ENCODE peak calls at places on chromosomes 12 and 14, in five cellular contexts. H is PC-9, E is HepG2, W is fibroblast of lung, J is neural progenitor cell. G is an unnamed sample. For H3K9me3, the result is how much of the 10 kb centered on the place peaks cover.

GRCh38 chr12:10031771-10032175 is 1.3 kb downstream of the CLEC9A start:
- DNase-seq in H (no peak), E (no peak), W (peak), J (no peak), G (peak)

GRCh38 chr14:102901633-102902032 is 20.8 kb upstream of the AMN start:
- DNase-seq in H (no peak), E (no peak), W (no peak), J (no peak), G (no peak)

GRCh38 chr14:37591941-37592287 is 3.1 kb downstream of the FOXA1 start:
- DNase-seq in H (peak), E (no peak), W (no peak), J (peak), G (no peak)

GRCh38 chr14:85579957-85580356 is 50.0 kb downstream of the FLRT2 start:
- DNase-seq in H (no peak), E (no peak), W (no peak), J (peak), G (no peak)

GRCh38 chr12:58967551-58967950 is 47.2 kb upstream of the LRIG3 start:
- DNase-seq in H (no peak), E (no peak), W (peak), J (no peak), G (no peak)

GRCh38 chr14:32075636-32076277 is 1.3 kb upstream of the ARHGAP5 start:
- DNase-seq in H (no peak), E (peak), W (peak), J (peak), G (peak)

GRCh38 chr12:54428050-54429013 is 9.3 kb upstream of the ITGA5 start:
- DNase-seq in H (no peak), E (no peak), W (peak), J (no peak), G (peak)

GRCh38 chr12:7130791-7131501 is 775 bp downstream of the CLSTN3 start:
- DNase-seq in H (peak), E (no peak), W (peak), J (peak), G (no peak)

GRCh38 chr12:84922721-84923120 is 10.1 kb upstream of the SLC6A15 start:
- DNase-seq in H (no peak), E (no peak), W (peak), J (no peak), G (peak)

GRCh38 chr12:29769162-29769820 is 14.5 kb downstream of the TMTC1 start:
- DNase-seq in H (no peak), E (no peak), W (peak), J (no peak), G (peak)

GRCh38 chr14:97713023-97713422 is 915.8 kb downstream of the VRK1 start:
- DNase-seq in H (no peak), E (no peak), W (no peak), J (no peak), G (peak)

GRCh38 chr12:30447061-30447750 is 248.5 kb downstream of the IPO8 start:
- DNase-seq in H (no peak), E (no peak), W (no peak), J (no peak), G (no peak)

GRCh38 chr14:35556548-35556947 is 22.6 kb downstream of the INSM2 start:
- DNase-seq in H (no peak), E (no peak), W (no peak), J (peak), G (no peak)
- TF ChIP-seq EZH2 in H (no peak), E (no peak), W (no peak), J (no peak), G (no peak)

DNA sequence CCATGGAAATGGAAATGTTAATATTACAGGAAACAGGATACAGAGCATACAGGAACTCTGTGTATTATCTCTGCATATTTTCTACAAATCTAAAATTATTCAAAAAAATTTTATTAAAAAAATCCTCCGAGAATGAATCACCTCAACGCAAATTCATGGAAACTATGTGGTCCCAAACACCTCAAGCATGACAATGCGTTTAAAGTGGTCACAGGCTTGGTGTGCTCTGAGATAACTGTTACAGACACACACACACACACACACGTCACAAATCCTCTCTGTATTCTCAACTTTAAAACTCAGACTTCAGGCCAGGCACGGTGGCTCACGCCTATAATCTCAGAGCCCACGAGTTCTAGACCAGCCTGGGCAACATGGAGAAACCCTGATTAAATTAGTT is 45.3 kb upstream of the MTERF2 start:
- DNase-seq in H (no peak), E (no peak), W (no peak), J (no peak), G (no peak)
- H3K27ac ChIP-seq in H (no peak), E (no peak), W (no peak), J (no peak), G (no peak)

DNA sequence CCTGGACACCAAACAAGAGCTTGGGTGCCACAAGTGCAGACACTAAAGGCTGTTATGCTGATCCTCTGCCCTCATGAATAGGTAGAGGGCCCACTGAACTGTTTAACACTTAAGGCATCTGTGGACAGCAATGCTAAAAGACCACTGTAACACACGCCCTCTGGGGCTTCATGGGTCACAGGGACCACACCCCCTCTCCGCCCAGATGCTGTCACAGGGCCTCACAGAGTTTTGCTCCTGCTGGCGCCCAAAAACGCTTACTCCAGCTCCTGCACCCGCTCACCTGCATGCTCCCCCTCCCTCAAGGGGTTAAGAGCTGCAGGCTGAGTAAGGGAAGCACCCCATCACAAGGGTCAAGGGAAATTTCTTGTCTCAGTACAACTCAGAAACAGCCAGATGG is 141.8 kb upstream of the NUDT4 start:
- DNase-seq in H (no peak), E (no peak), W (no peak), J (no peak), G (no peak)
- H3K9me3 ChIP-seq in H (under half), E (under half), W (under half), J (under half), G (under half)

GRCh38 chr12:52690351-52691075 is 10.3 kb upstream of the KRT1 start:
- DNase-seq in H (no peak), E (no peak), W (no peak), J (peak), G (no peak)
- TF ChIP-seq EZH2 in H (no peak), E (no peak), W (no peak), J (no peak), G (no peak)

DNA sequence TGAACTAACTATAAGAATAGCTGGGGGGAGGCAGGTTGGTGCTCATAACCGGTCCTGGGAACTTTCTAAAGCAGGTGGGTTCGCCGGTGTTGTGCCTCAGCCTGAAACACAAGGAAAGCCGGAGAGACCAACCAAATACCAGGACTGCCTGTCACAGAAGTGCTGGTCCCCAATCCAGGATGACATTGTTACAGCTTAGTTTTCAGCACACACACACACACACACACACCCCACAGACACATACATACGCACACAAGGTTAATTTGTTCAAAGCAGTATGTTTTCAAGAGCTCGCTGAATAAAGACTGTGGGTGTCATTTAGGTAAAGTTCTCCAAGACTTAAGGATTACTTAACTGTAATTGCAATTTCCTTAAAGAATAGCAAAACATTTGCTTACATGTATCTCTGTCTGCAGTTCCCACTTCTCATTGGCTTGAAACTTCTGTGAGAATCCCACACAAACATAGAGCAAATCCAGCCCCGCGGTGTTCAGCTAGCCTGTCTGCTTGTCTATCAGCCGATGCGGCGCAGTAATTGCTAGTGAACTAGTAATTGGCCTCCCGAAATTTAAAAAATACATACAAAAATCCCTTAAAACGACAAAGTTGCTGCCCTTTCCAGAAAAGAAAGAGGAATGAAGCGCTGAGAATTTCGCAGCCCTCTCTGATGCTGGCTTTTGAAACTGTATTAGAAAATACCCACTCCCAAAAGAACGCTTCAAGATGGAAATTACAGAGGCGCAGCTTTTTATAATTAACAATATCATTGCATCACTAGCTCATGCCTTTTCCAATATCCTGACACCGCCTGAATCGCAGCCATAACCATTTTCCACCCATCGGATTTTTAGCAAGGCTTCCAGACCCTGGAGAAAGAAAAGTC is 940 bp downstream of the FBLN5 start:
- DNase-seq in H (no peak), E (no peak), W (peak), J (no peak), G (no peak)
- H3K27ac ChIP-seq in H (no peak), E (no peak), W (peak), J (no peak), G (no peak)

GRCh38 chr12:133061954-133062353 is 18.8 kb upstream of the ZNF140 start:
- DNase-seq in H (no peak), E (no peak), W (no peak), J (no peak), G (no peak)

GRCh38 chr12:133058203-133059125 is 21.2 kb downstream of the ZNF84 start:
- DNase-seq in H (no peak), E (no peak), W (peak), J (no peak), G (peak)

DNA sequence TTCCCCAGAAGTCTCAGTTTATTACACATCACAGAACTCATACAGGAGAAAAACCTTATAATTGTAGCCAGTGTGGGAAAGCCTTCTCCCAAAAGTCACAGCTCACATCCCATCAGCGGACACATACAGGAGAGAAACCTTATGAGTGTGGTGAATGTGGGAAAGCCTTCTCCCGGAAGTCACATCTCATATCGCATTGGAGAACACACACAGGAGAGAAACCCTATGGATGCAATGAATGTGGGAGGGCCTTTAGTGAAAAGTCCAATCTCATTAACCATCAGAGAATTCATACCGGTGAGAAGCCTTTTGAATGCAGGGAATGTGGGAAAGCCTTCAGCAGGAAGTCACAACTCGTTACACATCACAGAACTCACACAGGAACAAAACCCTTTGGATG is 20.1 kb downstream of the ZNF84 start:
- DNase-seq in H (no peak), E (no peak), W (peak), J (no peak), G (no peak)
- H3K9me3 ChIP-seq in H (half or more), E (half or more), W (under half), J (half or more), G (half or more)

DNA sequence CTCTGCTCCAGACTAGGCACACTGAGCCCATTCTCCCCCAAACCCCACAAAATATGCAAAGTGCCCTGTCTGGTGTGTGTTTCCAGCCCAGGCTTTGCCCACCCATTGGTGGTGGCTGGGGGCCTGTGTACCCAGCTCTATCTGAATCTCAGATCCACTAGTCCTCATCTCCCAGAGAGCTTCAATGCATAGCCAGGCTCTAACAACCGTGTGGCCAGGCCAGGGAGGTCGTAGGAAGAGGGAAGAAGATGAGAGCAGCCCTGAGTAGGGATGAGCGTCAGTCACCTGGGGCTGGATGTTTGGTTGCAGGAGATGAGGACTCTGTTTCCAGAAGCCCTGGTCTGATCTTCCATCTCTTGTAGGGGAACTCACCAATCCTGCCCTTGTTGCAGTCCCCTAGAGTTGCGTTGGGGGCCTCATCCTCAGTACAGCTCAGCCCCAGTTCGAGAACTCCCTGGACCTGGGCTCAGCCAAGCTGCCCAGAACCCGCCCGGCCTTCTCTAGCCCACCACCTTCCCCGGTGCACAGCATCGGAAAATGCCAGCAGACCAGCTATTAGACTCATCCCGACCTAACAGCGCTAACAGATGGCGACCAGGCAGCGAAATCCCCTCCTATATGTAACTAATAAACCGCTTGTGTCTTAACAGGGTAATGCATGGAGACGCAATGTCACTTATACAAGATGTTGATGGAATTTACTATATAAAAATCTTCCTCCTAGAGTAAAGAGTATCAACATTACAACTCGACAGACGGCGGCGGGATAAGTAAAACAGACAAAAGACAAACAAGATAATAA is 3.2 kb upstream of the LHX5 start:
- DNase-seq in H (no peak), E (no peak), W (no peak), J (peak), G (no peak)
- TF ChIP-seq EZH2 in H (no peak), E (peak), W (no peak), J (peak), G (peak)

GRCh38 chr14:90277581-90278198 is 21.3 kb downstream of the PSMC1 start:
- DNase-seq in H (no peak), E (no peak), W (no peak), J (no peak), G (no peak)

GRCh38 chr14:90275820-90276219 is 19.5 kb downstream of the PSMC1 start:
- DNase-seq in H (no peak), E (no peak), W (no peak), J (no peak), G (no peak)

GRCh38 chr14:90275455-90275814 is 19.1 kb downstream of the PSMC1 start:
- DNase-seq in H (no peak), E (no peak), W (no peak), J (no peak), G (no peak)

GRCh38 chr14:90278199-90279175 is 22.1 kb downstream of the PSMC1 start:
- DNase-seq in H (no peak), E (no peak), W (no peak), J (no peak), G (no peak)

DNA sequence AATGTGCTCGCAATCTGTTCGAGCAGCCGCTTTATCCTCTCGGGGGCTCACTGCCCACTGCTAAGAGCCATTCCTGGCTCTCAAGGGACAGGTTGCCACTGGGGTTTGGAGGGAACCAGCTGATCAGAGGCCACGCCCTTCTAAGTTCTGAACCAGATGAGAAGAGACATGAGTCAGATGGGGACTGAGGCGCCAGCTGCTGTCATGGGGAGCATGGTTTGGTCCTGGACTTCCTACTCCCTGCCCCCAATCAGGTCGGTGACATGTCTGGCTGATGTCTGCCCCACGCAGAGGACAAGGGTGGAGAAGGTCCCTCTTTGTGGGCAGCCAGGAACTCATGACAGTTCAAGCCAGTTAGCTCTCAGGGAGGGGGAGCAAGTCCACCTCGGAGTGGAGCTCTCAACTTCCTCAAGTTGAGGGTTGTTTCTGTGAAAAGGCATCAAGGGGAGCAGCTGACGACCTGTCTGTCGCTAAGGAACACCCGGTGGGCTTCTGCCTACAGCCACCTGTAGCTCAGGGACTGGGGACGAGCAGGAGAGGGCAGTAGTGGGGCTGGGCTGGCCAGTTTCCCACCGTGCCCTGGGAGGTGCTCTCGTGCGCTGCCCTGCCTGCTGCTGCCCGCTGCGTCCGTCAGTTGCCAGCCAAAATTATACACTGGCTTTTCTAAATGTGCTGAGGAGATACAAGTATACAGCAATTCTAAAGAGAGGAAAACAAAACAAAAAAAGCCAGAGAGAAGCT is 20.4 kb downstream of the PSMC1 start:
- DNase-seq in H (no peak), E (no peak), W (no peak), J (peak), G (no peak)
- H3K27ac ChIP-seq in H (no peak), E (no peak), W (no peak), J (no peak), G (no peak)

GRCh38 chr14:27123162-27123561 is 525.3 kb upstream of the NOVA1 start:
- DNase-seq in H (no peak), E (no peak), W (no peak), J (no peak), G (no peak)
- H3K9me3 ChIP-seq in H (under half), E (half or more), W (under half), J (under half), G (under half)

DNA sequence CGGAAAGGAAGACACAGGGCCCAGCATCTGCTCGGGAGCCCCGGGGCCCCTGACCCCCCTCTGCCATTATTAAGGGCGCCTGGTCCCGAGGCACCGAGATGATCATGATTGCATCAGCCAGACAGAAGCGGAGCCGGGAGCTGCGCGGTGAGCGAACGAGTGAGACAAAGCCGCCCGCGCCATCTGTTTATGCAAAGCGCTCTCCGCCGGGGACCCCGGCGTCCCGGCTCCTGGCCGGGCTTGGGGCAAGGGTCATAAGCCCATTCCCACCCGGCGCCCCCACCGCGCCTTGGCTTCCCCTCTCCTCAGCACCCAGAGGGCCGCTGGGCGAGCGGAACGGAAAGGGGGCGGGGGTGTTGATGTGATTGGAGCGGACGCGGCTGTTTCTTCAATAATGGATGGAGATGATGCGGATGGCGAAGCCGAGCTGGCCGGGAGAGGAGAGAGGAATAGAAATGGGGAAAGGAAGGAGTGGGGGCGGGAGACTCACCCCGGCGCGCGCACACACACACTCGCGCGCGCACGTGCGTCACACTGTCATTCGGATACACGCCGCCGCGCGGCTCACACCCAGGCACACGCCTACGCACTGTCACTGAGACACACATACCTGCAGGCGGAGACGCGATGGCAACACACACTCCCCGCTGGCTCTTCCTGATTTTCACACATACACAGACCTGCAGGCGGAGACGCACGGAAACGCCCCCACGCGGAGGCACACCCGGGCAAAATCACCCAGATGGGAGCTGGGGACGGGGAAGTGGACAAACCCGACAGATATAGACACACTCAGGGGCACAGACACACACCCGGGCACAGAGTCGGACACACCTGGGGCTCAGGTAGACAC is 10.7 kb downstream of the STAC3 start:
- DNase-seq in H (peak), E (no peak), W (peak), J (peak), G (peak)
- TF ChIP-seq EZH2 in H (no peak), E (no peak), W (no peak), J (peak), G (no peak)

G was measured in mammary epithelial cell.